ENCODE peak calls at places on chromosomes 16 and 17, in nine cellular contexts. K, F, B, G, P, Z, C, T and Q are unnamed samples.

GRCh38 chr17:39443326-39443725 is 7.7 kb downstream of the MED1 start:
- DNase-seq in K (no peak), F (no peak), B (no peak), G (no peak), P (no peak), Z (no peak), C (no peak), T (no peak), Q (no peak)

GRCh38 chr17:61212655-61213054 is 187.0 kb upstream of the TBX2 start:
- DNase-seq in K (no peak), F (no peak), B (no peak), G (no peak), P (no peak), Z (no peak), C (no peak), T (no peak), Q (no peak)

GRCh38 chr16:14179116-14179515 is 108.0 kb downstream of the MRTFB start:
- DNase-seq in K (no peak), F (no peak), B (no peak), G (no peak), P (no peak), Z (peak; percentile 46), C (no peak), T (no peak), Q (no peak)

GRCh38 chr17:31446195-31446967 is 54.9 kb downstream of the RAB11FIP4 start:
- DNase-seq in K (no peak), F (no peak), B (no peak), G (no peak), P (no peak), Z (no peak), C (no peak), T (peak; percentile 62), Q (no peak)

GRCh38 chr17:15944720-15945492 is at the start of gene ADORA2B:
- DNase-seq in K (no peak), F (peak; percentile 68), B (no peak), G (peak; percentile 76), P (no peak), Z (peak; percentile 71), C (no peak), T (peak; percentile 54), Q (peak; percentile 17)

GRCh38 chr17:42842286-42842685 is 2.1 kb upstream of the AOC2 start:
- DNase-seq in K (no peak), F (peak; percentile 50), B (no peak), G (no peak), P (no peak), Z (peak; percentile 36), C (no peak), T (no peak), Q (no peak)

GRCh38 chr17:48259710-48260291 is 152.2 kb downstream of the SNX11 start:
- DNase-seq in K (no peak), F (peak; percentile 58), B (no peak), G (no peak), P (no peak), Z (peak; percentile 45), C (no peak), T (no peak), Q (peak; percentile 25)

GRCh38 chr17:51540151-51540550 is 279.8 kb downstream of the UTP18 start:
- DNase-seq in K (no peak), F (no peak), B (no peak), G (no peak), P (no peak), Z (no peak), C (no peak), T (no peak), Q (no peak)

GRCh38 chr17:193841-194806 is 12.7 kb upstream of the DOC2B start:
- DNase-seq in K (no peak), F (no peak), B (no peak), G (no peak), P (no peak), Z (no peak), C (no peak), T (no peak), Q (no peak)

GRCh38 chr17:32486701-32487459 is at the start of gene CDK5R1:
- DNase-seq in K (no peak), F (peak; percentile 12), B (peak; percentile 53), G (peak; percentile 77), P (no peak), Z (peak; percentile 35), C (peak; percentile 55), T (peak; percentile 68), Q (peak; percentile 58)

DNA sequence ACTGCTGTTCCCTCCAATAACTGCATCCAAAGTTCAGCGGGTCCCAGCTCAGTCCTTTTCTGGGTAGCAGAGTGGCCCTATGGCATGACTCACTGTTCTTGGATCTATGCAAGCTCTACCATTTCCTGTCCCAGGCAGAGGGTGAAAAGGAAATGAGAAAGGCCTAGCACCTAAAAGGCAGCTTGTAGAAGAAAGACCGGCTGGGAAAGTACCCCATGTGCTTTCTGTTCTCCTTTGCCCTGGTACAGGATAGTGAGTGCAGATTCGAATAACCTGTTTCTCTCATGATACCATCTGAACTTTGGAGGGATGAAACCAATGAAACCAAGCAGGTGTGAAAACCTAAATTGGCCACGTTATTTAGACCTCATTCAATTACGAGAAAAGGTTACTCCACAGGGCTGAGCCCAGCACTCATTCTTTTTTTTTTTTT is 12.7 kb upstream of the HASPIN start:
- DNase-seq in K (no peak), F (peak; percentile 26), B (peak; percentile 30), G (peak; percentile 53), P (no peak), Z (peak; percentile 71), C (peak; percentile 90), T (no peak), Q (peak; percentile 10)
- TF ChIP-seq CTCF in K (no peak), F (no peak), B (no peak), G (no peak), P (no peak), Z (no peak), C (no peak), T (no peak), Q (no peak)

GRCh38 chr16:73050115-73051099 is 2.5 kb upstream of the ZFHX3 start:
- DNase-seq in K (no peak), F (peak; percentile 32), B (no peak), G (no peak), P (no peak), Z (no peak), C (no peak), T (peak; percentile 77), Q (no peak)
- TF ChIP-seq CTCF in K (no peak), F (no peak), B (no peak), G (no peak), P (no peak), Z (no peak), C (no peak), T (no peak), Q (no peak)

GRCh38 chr16:70634861-70635260 is 11.5 kb upstream of the IL34 start:
- DNase-seq in K (no peak), F (peak; percentile 68), B (no peak), G (no peak), P (no peak), Z (peak; percentile 63), C (no peak), T (no peak), Q (peak; percentile 26)

GRCh38 chr16:70635356-70636016 is 10.9 kb upstream of the IL34 start:
- DNase-seq in K (peak; percentile 30), F (peak; percentile 91), B (no peak), G (no peak), P (no peak), Z (peak; percentile 84), C (no peak), T (no peak), Q (peak; percentile 74)

GRCh38 chr16:70632273-70632672 is 14.1 kb upstream of the IL34 start:
- DNase-seq in K (no peak), F (no peak), B (no peak), G (no peak), P (no peak), Z (no peak), C (no peak), T (no peak), Q (no peak)

GRCh38 chr16:70627696-70628095 is 18.7 kb upstream of the IL34 start:
- DNase-seq in K (no peak), F (no peak), B (no peak), G (no peak), P (no peak), Z (no peak), C (no peak), T (no peak), Q (no peak)

DNA sequence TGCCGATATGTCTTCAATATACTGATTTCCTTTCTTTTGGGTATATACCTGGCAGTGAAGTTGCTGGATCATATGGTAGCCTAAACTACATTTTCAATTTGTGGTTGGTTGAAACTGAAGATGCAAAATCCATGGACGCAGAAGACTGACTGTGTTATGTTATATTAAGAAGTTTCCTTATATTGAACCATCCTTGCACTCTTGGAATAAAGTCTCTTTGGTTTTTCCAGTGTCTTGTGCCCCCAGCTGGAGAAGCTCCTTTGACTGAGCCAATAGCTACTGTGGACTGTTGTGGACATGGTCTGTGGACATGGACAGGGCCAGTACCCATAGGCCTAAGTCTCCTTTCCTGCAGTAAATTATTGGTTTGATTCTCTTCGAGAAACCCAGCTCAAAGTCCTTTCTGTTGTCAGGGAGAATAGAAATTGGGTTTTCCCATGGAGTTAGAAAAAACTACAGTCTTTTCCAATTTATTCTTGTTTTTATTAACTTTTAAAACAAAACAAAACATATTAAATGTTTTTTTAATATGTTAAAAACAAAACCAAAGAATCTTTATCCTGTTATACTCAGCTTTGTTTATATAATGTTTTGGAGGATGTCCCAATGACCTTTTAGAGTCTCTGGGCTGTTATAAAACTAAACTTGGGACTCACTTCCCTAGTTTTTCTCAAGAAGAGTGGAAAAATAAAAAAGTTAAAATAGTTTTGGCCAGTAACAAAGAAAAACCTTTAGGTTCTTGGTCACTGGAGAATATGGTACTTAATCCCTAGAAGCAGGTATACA is 15.2 kb upstream of the IL34 start:
- DNase-seq in K (no peak), F (no peak), B (no peak), G (no peak), P (no peak), Z (peak; percentile 30), C (no peak), T (no peak), Q (no peak)
- TF ChIP-seq CTCF in K (no peak), F (no peak), B (no peak), G (no peak), P (no peak), Z (no peak), C (no peak), T (no peak), Q (no peak)

GRCh38 chr17:18172528-18173278 is 10.9 kb upstream of the ALKBH5 start:
- DNase-seq in K (no peak), F (no peak), B (no peak), G (no peak), P (no peak), Z (peak; percentile 46), C (no peak), T (no peak), Q (no peak)

GRCh38 chr17:18163528-18163927 is 20.1 kb upstream of the ALKBH5 start:
- DNase-seq in K (no peak), F (no peak), B (no peak), G (no peak), P (no peak), Z (no peak), C (no peak), T (no peak), Q (no peak)

GRCh38 chr17:18167421-18167820 is 16.2 kb upstream of the ALKBH5 start:
- DNase-seq in K (no peak), F (no peak), B (no peak), G (no peak), P (no peak), Z (no peak), C (no peak), T (no peak), Q (no peak)

GRCh38 chr17:18161226-18162094 is 22.2 kb upstream of the ALKBH5 start:
- DNase-seq in K (no peak), F (no peak), B (no peak), G (no peak), P (no peak), Z (peak; percentile 27), C (no peak), T (no peak), Q (no peak)

GRCh38 chr17:18166894-18167293 is 16.7 kb upstream of the ALKBH5 start:
- DNase-seq in K (no peak), F (peak; percentile 39), B (no peak), G (no peak), P (no peak), Z (no peak), C (no peak), T (no peak), Q (no peak)
- TF ChIP-seq CTCF in K (no peak), F (no peak), B (no peak), G (no peak), P (no peak), Z (peak; percentile 12), C (no peak), T (no peak), Q (peak; percentile 20)